ENCODE peak calls at places on chromosomes 6 and 20, in five cellular contexts. N, I, R, C and J are unnamed samples.

GRCh38 chr20:63156221-63156671 is 59.7 kb downstream of the YTHDF1 start:
- DNase-seq in N (no peak), I (no peak), R (no peak), C (no peak), J (no peak)

GRCh38 chr6:36432151-36432633 is 10.5 kb downstream of the PXT1 start:
- DNase-seq in N (no peak), I (no peak), R (no peak), C (no peak), J (no peak)

GRCh38 chr6:160420969-160421556 is 72.9 kb downstream of the SLC22A3 start:
- DNase-seq in N (no peak), I (no peak), R (no peak), C (no peak), J (no peak)

GRCh38 chr20:1296922-1297321 is 30.8 kb downstream of the SNPH start:
- DNase-seq in N (no peak), I (no peak), R (no peak), C (no peak), J (no peak)

GRCh38 chr6:41690541-41691330 is 44.7 kb downstream of the TFEB start:
- DNase-seq in N (no peak), I (no peak), R (no peak), C (no peak), J (no peak)

GRCh38 chr20:33791959-33792597 is 19.1 kb upstream of the CHMP4B start:
- DNase-seq in N (peak; percentile 52), I (peak; percentile 61), R (no peak), C (no peak), J (no peak)

GRCh38 chr6:115740907-115741306 is 319.8 kb downstream of the FRK start:
- DNase-seq in N (no peak), I (no peak), R (no peak), C (no peak), J (no peak)

GRCh38 chr6:127481628-127482027 is 22.4 kb upstream of the KIAA0408 start:
- DNase-seq in N (no peak), I (peak; percentile 69), R (no peak), C (no peak), J (no peak)

GRCh38 chr6:149031545-149032317 is 284.9 kb downstream of the UST start:
- DNase-seq in N (peak; percentile 63), I (no peak), R (peak; percentile 61), C (no peak), J (peak; percentile 40)

GRCh38 chr6:163526356-163526755 is 111.8 kb downstream of the QKI start:
- DNase-seq in N (no peak), I (no peak), R (no peak), C (no peak), J (no peak)

GRCh38 chr20:1122388-1123315 is 4.2 kb downstream of the PSMF1 start:
- DNase-seq in N (no peak), I (peak; percentile 52), R (no peak), C (peak; percentile 46), J (no peak)

GRCh38 chr6:35188886-35189285 is 24.9 kb upstream of the SCUBE3 start:
- DNase-seq in N (no peak), I (no peak), R (no peak), C (no peak), J (no peak)

GRCh38 chr6:166949533-166950442 is 6.6 kb downstream of the RNASET2 start:
- DNase-seq in N (no peak), I (no peak), R (no peak), C (no peak), J (no peak)

GRCh38 chr6:44071670-44072451 is 55.4 kb downstream of the MRPL14 start:
- DNase-seq in N (no peak), I (peak; percentile 31), R (no peak), C (no peak), J (peak; percentile 98)

GRCh38 chr6:2351807-2352431 is 106.5 kb upstream of the GMDS start:
- DNase-seq in N (no peak), I (no peak), R (no peak), C (no peak), J (no peak)

GRCh38 chr20:49119972-49120371 is 68.2 kb downstream of the STAU1 start:
- DNase-seq in N (no peak), I (no peak), R (no peak), C (no peak), J (no peak)

GRCh38 chr6:11429577-11429976 is 108.0 kb upstream of the TMEM170B start:
- DNase-seq in N (no peak), I (no peak), R (no peak), C (no peak), J (no peak)

GRCh38 chr20:11274137-11274536 is 600.3 kb upstream of the JAG1 start:
- DNase-seq in N (no peak), I (peak; percentile 74), R (no peak), C (peak; percentile 44), J (no peak)

GRCh38 chr6:31836036-31836675 is 8.6 kb downstream of the HSPA1B start:
- DNase-seq in N (no peak), I (no peak), R (no peak), C (no peak), J (no peak)

GRCh38 chr6:31836676-31837611 is 9.4 kb downstream of the HSPA1B start:
- DNase-seq in N (no peak), I (peak; percentile 30), R (no peak), C (no peak), J (no peak)

GRCh38 chr6:31834367-31834703 is 6.8 kb downstream of the HSPA1B start:
- DNase-seq in N (peak; percentile 91), I (no peak), R (peak; percentile 80), C (peak; percentile 90), J (peak; percentile 78)

GRCh38 chr6:31837612-31838553 is 10.3 kb downstream of the HSPA1B start:
- DNase-seq in N (no peak), I (no peak), R (no peak), C (no peak), J (no peak)

GRCh38 chr6:31834704-31835375 is 7.3 kb downstream of the HSPA1B start:
- DNase-seq in N (peak; percentile 85), I (peak; percentile 83), R (peak; percentile 82), C (peak; percentile 83), J (no peak)
- TF ChIP-seq POLR2A in N (peak; percentile 50), I (peak; percentile 100), R (peak; percentile 61), C (no peak), J (peak; percentile 93)

GRCh38 chr6:144284753-144285547 is at the start of gene UTRN:
- DNase-seq in N (peak; percentile 82), I (peak; percentile 83), R (peak; percentile 71), C (peak; percentile 88), J (peak; percentile 39)

GRCh38 chr6:144284474-144284752 is 722 bp upstream of the UTRN start:
- DNase-seq in N (no peak), I (no peak), R (no peak), C (no peak), J (no peak)

GRCh38 chr6:144285548-144285797 is 338 bp downstream of the UTRN start:
- DNase-seq in N (no peak), I (no peak), R (peak; percentile 53), C (no peak), J (no peak)

GRCh38 chr6:144286503-144287393 is 1.6 kb downstream of the UTRN start:
- DNase-seq in N (peak; percentile 75), I (peak; percentile 94), R (peak; percentile 70), C (peak; percentile 75), J (peak; percentile 40)

GRCh38 chr6:144285798-144286502 is 815 bp downstream of the UTRN start:
- DNase-seq in N (peak; percentile 74), I (peak; percentile 74), R (peak; percentile 61), C (peak; percentile 80), J (peak; percentile 14)
- TF ChIP-seq POLR2A in N (no peak), I (peak; percentile 74), R (no peak), C (peak; percentile 41), J (peak; percentile 53)

GRCh38 chr20:24977336-24977735 is 15.2 kb downstream of the APMAP start:
- DNase-seq in N (no peak), I (no peak), R (no peak), C (no peak), J (no peak)
- TF ChIP-seq POLR2A in N (no peak), I (no peak), R (no peak), C (no peak), J (no peak)

GRCh38 chr6:18154507-18155272 is at the start of gene TPMT:
- DNase-seq in N (no peak), I (no peak), R (peak; percentile 98), C (no peak), J (peak; percentile 69)
- TF ChIP-seq POLR2A in N (peak; percentile 72), I (peak; percentile 80), R (no peak), C (no peak), J (peak; percentile 78)

DNA sequence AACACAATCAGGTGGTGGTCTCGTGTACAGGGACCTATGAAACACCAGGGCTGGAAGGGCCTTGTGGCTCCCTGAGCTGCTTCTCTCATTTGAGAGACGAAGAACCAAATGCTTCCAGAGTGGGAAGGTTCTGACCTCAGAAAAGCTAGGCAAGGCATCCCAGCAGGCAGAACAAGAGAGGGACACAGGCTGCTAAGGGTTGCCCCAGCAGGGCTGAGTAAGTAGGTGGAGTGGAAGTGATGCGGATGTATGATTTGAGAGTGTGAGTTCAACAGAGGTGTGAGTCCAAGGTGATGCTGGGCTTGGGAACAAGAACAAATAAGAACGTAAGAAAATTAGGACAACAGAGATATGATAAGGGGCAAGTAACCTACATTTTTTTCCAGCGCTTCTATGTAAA is 147.8 kb downstream of the BACH2 start:
- DNase-seq in N (no peak), I (no peak), R (no peak), C (no peak), J (no peak)
- TF ChIP-seq POLR2A in N (no peak), I (no peak), R (no peak), C (no peak), J (no peak)

DNA sequence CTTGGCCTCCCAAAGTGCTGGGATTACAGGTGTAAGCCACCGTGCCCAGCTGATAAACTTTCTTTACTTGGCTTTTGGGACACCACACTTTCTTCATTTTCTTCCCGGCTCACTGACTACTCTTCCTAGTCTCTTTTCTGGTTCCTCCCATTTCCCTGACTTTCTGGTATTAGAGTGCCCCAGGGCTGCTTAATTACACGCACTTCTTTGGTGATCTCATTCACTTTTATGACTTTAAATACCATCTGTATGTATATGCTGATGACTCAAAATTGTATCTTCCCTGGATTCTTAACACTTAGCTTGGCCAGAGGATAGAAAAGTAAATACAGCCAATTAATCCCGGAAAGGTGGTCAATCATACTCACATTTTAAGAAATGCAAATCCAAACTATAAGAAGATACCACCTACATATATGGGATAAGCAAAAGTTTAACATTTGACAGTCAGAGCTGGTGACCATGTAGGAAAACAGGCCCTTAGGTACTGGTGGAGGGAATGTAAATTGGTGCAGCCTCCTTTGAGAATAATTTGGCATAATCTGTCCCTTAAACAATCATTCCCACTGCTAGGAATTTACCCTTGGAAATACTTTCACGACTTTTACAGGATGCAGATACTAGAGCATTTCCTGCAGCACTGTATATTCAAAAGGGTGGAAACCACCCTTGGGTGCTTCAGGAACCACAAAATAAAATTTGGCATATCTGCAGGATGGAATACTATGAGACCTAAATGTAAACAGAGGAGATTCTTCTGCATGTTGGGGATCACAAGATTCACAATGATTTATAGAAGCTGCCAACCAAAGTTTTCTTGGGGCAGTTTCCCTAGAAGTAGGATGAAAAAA is 9.4 kb upstream of the NANP start:
- DNase-seq in N (no peak), I (peak; percentile 35), R (no peak), C (no peak), J (no peak)
- TF ChIP-seq POLR2A in N (no peak), I (no peak), R (no peak), C (no peak), J (no peak)